ENCODE peak calls at places on chromosome 20, in five cellular contexts. G is mucosa of descending colon, T is HAP-1, B is heart left ventricle, F is cardiac muscle cell. Y is an unnamed sample. For H3K4me1, the result is how much of the 10 kb centered on the place peaks cover.

GRCh38 chr20:32062776-32063170 is 10.7 kb downstream of the HCK start:
- DNase-seq in T (no peak), B (peak), G (no peak), F (no peak), Y (peak)

GRCh38 chr20:25859649-25860530 is 163.2 kb upstream of the ZNF337 start:
- DNase-seq in F (peak), T (peak), B (peak), G (peak), Y (peak)

GRCh38 chr20:45833883-45834796 is 541 bp downstream of the SNX21 start:
- DNase-seq in G (peak), T (peak), B (peak), F (peak), Y (peak)

GRCh38 chr20:48189177-48189576 is 403.9 kb upstream of the SULF2 start:
- DNase-seq in B (no peak), G (no peak), T (peak), F (peak), Y (no peak)

GRCh38 chr20:4809707-4810106 is 88.0 kb downstream of the PRND start:
- DNase-seq in F (no peak), T (no peak), G (no peak), B (no peak), Y (no peak)

GRCh38 chr20:7841967-7842301 is 98.3 kb downstream of the HAO1 start:
- DNase-seq in F (peak), T (no peak), B (no peak), G (no peak), Y (no peak)

GRCh38 chr20:46031701-46032254 is 2.8 kb downstream of the SLC12A5 start:
- DNase-seq in F (peak), B (peak), T (no peak), G (no peak), Y (no peak)

GRCh38 chr20:18588554-18589043 is 745 bp downstream of the DTD1 start:
- DNase-seq in G (peak), F (no peak), T (no peak), B (no peak), Y (no peak)

GRCh38 chr20:2179233-2179580 is 77.6 kb downstream of the STK35 start:
- DNase-seq in F (no peak), T (no peak), G (no peak), B (no peak), Y (no peak)

GRCh38 chr20:46013826-46014516 is 5.3 kb downstream of the MMP9 start:
- DNase-seq in G (peak), T (peak), B (peak), F (peak), Y (peak)

GRCh38 chr20:32336918-32337347 is 21.2 kb upstream of the ASXL1 start:
- DNase-seq in T (no peak), B (no peak), G (no peak), F (peak), Y (no peak)

GRCh38 chr20:5886788-5887187 is 63.5 kb downstream of the TRMT6 start:
- DNase-seq in F (peak), B (no peak), T (no peak), G (no peak), Y (no peak)

GRCh38 chr20:47749367-47749766 is 35.9 kb downstream of the SULF2 start:
- DNase-seq in T (no peak), F (peak), G (no peak), B (no peak), Y (no peak)

GRCh38 chr20:57386762-57387161 is 4.4 kb upstream of the RBM38 start:
- DNase-seq in G (peak), F (no peak), B (no peak), T (no peak), Y (no peak)
- H3K4me1 ChIP-seq in G (under half), F (under half), B (under half), T (under half), Y (under half)

DNA sequence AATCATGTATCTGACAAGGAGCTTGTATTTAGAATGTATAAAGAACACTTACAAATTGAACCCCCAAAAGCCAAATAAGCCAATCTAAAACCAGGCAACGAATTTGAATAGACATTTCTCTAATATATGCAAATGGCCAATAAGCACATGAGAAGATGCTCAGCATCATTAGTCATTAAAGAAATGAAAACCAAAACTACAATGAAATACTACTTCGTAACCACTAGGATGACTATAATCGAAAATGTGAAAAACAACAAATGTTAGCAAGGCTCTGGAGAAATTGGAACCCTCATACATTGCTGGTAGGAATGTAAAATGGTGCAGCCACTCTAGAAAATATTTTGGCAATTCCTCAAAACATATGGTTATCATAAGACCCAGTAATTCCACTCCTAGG is 105.8 kb upstream of the TOP1 start:
- DNase-seq in B (no peak), G (no peak), T (no peak), F (no peak), Y (no peak)
- H3K4me3 ChIP-seq in B (no peak), G (no peak), T (no peak), F (no peak), Y (no peak)

GRCh38 chr20:51654060-51654459 is 111.5 kb upstream of the NFATC2 start:
- DNase-seq in T (no peak), G (no peak), B (no peak), F (no peak), Y (no peak)

GRCh38 chr20:51653226-51653625 is 110.7 kb upstream of the NFATC2 start:
- DNase-seq in T (no peak), G (no peak), B (no peak), F (no peak), Y (no peak)

GRCh38 chr20:51656726-51657260 is 111.4 kb downstream of the ATP9A start:
- DNase-seq in T (no peak), B (no peak), F (no peak), G (no peak), Y (no peak)

GRCh38 chr20:51651921-51652549 is 109.5 kb upstream of the NFATC2 start:
- DNase-seq in F (peak), T (no peak), G (no peak), B (no peak), Y (no peak)

GRCh38 chr20:51654495-51654894 is 112.0 kb upstream of the NFATC2 start:
- DNase-seq in B (no peak), F (no peak), T (no peak), G (no peak), Y (no peak)
- H3K4me1 ChIP-seq in B (under half), F (under half), T (under half), G (under half), Y (under half)

DNA sequence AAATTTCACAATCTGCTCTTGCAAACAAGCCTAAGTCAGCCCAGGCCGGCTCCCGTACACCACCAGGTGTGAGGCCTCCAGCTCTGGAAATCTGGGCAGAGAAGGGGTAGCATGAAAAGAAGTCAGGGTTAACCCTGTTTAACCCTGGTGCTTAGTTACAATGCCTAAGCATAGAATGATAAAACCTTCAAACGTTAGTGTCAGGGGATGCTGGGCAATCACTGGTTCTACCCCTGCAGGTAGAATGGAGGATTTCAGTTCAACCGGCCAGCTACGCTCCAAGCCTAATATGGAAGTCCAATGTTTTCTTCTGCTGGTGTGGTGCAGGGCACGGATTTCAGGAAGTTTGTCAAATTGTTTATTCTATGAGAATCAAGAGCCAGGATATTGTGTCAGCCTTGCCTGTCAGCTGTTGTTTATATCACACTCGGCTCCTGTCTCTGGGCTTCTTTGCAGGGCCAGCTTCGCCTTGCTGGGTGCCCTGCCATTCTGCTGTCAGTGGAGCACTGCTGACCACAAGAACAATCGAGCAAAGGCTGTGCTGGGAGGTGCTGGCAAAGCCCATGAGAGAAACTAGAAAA is 20.2 kb upstream of the CD93 start:
- DNase-seq in T (no peak), B (no peak), G (no peak), F (peak), Y (peak)
- H3K4me3 ChIP-seq in T (no peak), B (no peak), G (no peak), F (no peak), Y (no peak)

DNA sequence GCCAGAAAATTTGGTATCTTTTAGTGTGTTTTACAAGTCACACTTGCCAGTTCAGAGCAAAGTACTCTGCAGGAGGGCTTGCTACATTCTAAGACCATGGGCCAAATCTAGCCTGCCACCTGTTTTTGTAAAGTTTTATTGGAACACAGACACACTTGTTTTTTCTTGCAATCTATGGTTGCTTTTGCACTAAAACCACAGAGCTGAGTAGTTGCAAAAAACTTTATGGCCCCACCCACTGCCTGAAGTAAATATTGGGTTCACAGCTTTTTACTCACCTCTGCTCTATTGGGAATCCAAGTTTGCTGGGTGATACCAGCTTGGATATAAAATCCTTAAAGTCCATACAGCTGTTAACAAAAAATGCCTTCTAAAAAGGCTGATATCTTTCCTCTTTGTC is 109.0 kb downstream of the ZFP64 start:
- DNase-seq in F (no peak), G (no peak), T (no peak), B (no peak), Y (no peak)
- H3K4me1 ChIP-seq in F (under half), G (under half), T (under half), B (under half), Y (under half)

DNA sequence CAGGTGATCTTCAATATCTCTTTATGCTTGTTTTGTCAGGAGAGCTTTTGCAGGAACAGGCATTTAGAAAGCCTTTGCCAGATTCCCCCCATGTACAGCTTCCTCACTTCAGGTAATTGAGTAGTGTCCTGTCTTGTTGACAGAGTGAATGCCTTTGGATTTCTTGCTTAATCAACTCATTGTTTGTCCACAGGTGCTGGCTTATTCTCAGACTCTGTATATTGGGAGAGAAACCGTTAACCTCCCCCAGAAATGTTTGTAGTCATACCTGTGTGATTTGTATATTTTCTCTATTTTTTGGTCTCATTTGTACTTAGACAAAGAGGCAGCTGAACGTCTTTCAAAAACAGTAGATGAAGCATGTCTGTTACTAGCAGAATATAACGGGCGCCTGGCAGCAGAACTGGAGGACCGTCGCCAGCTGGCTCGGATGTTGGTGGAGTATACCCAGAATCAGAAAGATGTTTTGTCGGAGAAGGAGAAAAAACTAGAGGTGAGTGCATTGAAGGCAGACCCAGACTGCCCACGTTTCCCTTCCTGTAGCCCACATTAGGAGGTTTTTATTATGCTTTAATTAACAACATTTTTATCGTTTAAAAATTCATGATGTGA is 32.3 kb downstream of the RPRD1B start:
- DNase-seq in F (no peak), G (no peak), B (no peak), T (no peak), Y (no peak)
- H3K4me3 ChIP-seq in F (no peak), G (no peak), B (no peak), T (no peak), Y (no peak)

Y was measured in upper lobe of right lung.